ENCODE peak calls at places on chromosomes 12 and 14, in eight cellular contexts. Y is tibial nerve; G is A549; M is skeletal muscle cell; P is effector memory CD4-positive, alpha-beta T cell; F is astrocyte of the spinal cord; L is PC-9; X is naive thymus-derived CD4-positive, alpha-beta T cell. U is an unnamed sample.

GRCh38 chr12:110744176-110744575 is 1.5 kb upstream of the PPP1CC start:
- DNase-seq in L (peak; percentile 66), Y (peak; percentile 19), G (no peak), F (no peak), P (no peak), X (no peak), M (no peak), U (no peak)

GRCh38 chr14:95480109-95480886 is 36.2 kb downstream of the SYNE3 start:
- DNase-seq in F (no peak), G (no peak), P (peak; percentile 66), M (no peak), L (no peak), Y (peak; percentile 75), X (no peak), U (peak; percentile 90)

GRCh38 chr12:62522984-62523383 is 56.4 kb downstream of the MON2 start:
- DNase-seq in P (no peak), G (no peak), Y (no peak), L (no peak), X (no peak), F (no peak), M (no peak), U (no peak)

GRCh38 chr12:77782034-77782433 is 48.7 kb upstream of the NAV3 start:
- DNase-seq in F (no peak), Y (no peak), G (no peak), L (no peak), X (no peak), M (no peak), P (no peak), U (no peak)

GRCh38 chr12:48882972-48883304 is 17.3 kb upstream of the RND1 start:
- DNase-seq in M (no peak), Y (no peak), P (no peak), F (no peak), L (no peak), X (no peak), G (no peak), U (no peak)

GRCh38 chr12:25495336-25496097 is 57.6 kb downstream of the LMNTD1 start:
- DNase-seq in P (no peak), L (peak; percentile 40), G (no peak), F (peak; percentile 80), X (no peak), Y (no peak), M (peak; percentile 73), U (no peak)

GRCh38 chr12:108473400-108474055 is 41.5 kb upstream of the FICD start:
- DNase-seq in G (no peak), L (no peak), M (no peak), Y (no peak), P (no peak), X (no peak), F (no peak), U (no peak)

GRCh38 chr12:45674583-45674982 is 54.9 kb upstream of the ARID2 start:
- DNase-seq in F (peak; percentile 93), P (no peak), Y (peak; percentile 23), G (no peak), M (peak; percentile 76), L (peak; percentile 90), X (no peak), U (no peak)

GRCh38 chr12:97235102-97235501 is 227.5 kb upstream of the RMST start:
- DNase-seq in L (no peak), G (no peak), P (no peak), Y (no peak), X (no peak), F (no peak), M (no peak), U (no peak)

GRCh38 chr12:113278631-113279030 is 56.3 kb downstream of the SLC8B1 start:
- DNase-seq in F (no peak), L (no peak), P (no peak), Y (no peak), X (no peak), G (no peak), M (no peak), U (peak; percentile 25)

GRCh38 chr12:124381454-124382207 is 86.7 kb downstream of the RFLNA start:
- DNase-seq in P (no peak), Y (peak; percentile 91), X (no peak), F (peak; percentile 77), G (peak; percentile 71), M (no peak), L (peak; percentile 95), U (peak; percentile 94)

GRCh38 chr12:16600525-16600924 is 5.4 kb downstream of the LMO3 start:
- DNase-seq in P (no peak), F (no peak), Y (no peak), G (no peak), M (no peak), X (no peak), L (no peak), U (no peak)

GRCh38 chr14:99094901-99095300 is 177.1 kb downstream of the BCL11B start:
- DNase-seq in P (no peak), L (no peak), Y (no peak), G (no peak), X (no peak), F (no peak), M (no peak), U (no peak)

GRCh38 chr12:32671930-32672785 is 6.9 kb upstream of the DNM1L start:
- DNase-seq in F (peak; percentile 78), P (no peak), G (peak; percentile 61), Y (peak; percentile 74), X (no peak), L (no peak), M (peak; percentile 27), U (no peak)

GRCh38 chr12:2013527-2014223 is 9.4 kb upstream of the DCP1B start:
- DNase-seq in P (no peak), M (no peak), F (no peak), Y (peak; percentile 25), X (no peak), G (no peak), L (no peak), U (no peak)

GRCh38 chr12:102197789-102198188 is at the start of gene PMCH:
- DNase-seq in F (peak; percentile 67), Y (no peak), X (no peak), L (peak; percentile 55), M (peak; percentile 6), G (no peak), P (no peak), U (no peak)

GRCh38 chr12:12016284-12017100 is 54.2 kb upstream of the BCL2L14 start:
- DNase-seq in L (no peak), Y (no peak), P (no peak), G (no peak), M (no peak), F (no peak), X (no peak), U (no peak)

GRCh38 chr12:10669533-10669932 is 4.3 kb downstream of the STYK1 start:
- DNase-seq in P (no peak), Y (no peak), G (no peak), X (no peak), F (no peak), L (no peak), M (no peak), U (no peak)

GRCh38 chr12:96571101-96571862 is 81.9 kb downstream of the CFAP54 start:
- DNase-seq in M (no peak), L (no peak), Y (no peak), G (no peak), F (no peak), X (no peak), P (no peak), U (no peak)

GRCh38 chr14:105532735-105533141 is 6.4 kb downstream of the TMEM121 start:
- DNase-seq in G (peak; percentile 72), X (no peak), L (no peak), P (no peak), F (no peak), Y (no peak), M (no peak), U (peak; percentile 61)

GRCh38 chr14:61621444-61621843 is 73.9 kb upstream of the HIF1A start:
- DNase-seq in Y (no peak), M (no peak), X (no peak), G (no peak), P (no peak), L (no peak), F (no peak), U (no peak)

GRCh38 chr12:57127101-57127709 is 1.1 kb upstream of the LRP1 start:
- DNase-seq in F (no peak), M (no peak), G (peak; percentile 70), X (peak; percentile 39), P (no peak), Y (peak; percentile 71), L (peak; percentile 71), U (no peak)

GRCh38 chr14:68678471-68678870 is 114.4 kb downstream of the ZFP36L1 start:
- DNase-seq in F (no peak), X (no peak), M (no peak), P (no peak), L (no peak), G (no peak), Y (no peak), U (no peak)

GRCh38 chr12:4985820-4986219 is 57.9 kb upstream of the KCNA5 start:
- DNase-seq in L (no peak), X (no peak), Y (no peak), P (no peak), F (no peak), M (no peak), G (no peak), U (no peak)

GRCh38 chr12:111150894-111151293 is 218.0 kb downstream of the PHETA1 start:
- DNase-seq in M (no peak), X (no peak), F (no peak), L (no peak), P (no peak), Y (no peak), G (no peak), U (no peak)

GRCh38 chr12:72274926-72275325 is 2.8 kb downstream of the TRHDE start:
- DNase-seq in M (peak; percentile 64), F (peak; percentile 52), P (no peak), X (no peak), Y (no peak), G (no peak), L (no peak), U (no peak)
- H3K4me3 ChIP-seq in M (peak overlapping the region; percentile 71), F (peak overlapping the region; percentile 80), P (no peak overlapping the region), X (no peak overlapping the region), Y (no peak overlapping the region), G (no peak overlapping the region), L (no peak overlapping the region), U (no peak overlapping the region)

GRCh38 chr14:76827696-76828301 is 1.6 kb downstream of the LRRC74A start:
- DNase-seq in G (no peak), F (no peak), P (no peak), M (no peak), Y (no peak), L (no peak), X (no peak), U (no peak)
- H3K4me3 ChIP-seq in G (no peak overlapping the region), F (no peak overlapping the region), P (no peak overlapping the region), M (peak overlapping the region; percentile 4), Y (no peak overlapping the region), L (no peak overlapping the region), X (no peak overlapping the region), U (peak overlapping the region; percentile 36)

GRCh38 chr14:50471838-50472465 is 60.4 kb downstream of the MAP4K5 start:
- DNase-seq in G (no peak), Y (no peak), L (no peak), F (no peak), M (no peak), X (no peak), P (no peak), U (no peak)
- H3K4me3 ChIP-seq in G (no peak overlapping the region), Y (no peak overlapping the region), L (no peak overlapping the region), F (no peak overlapping the region), M (no peak overlapping the region), X (no peak overlapping the region), P (no peak overlapping the region), U (no peak overlapping the region)

DNA sequence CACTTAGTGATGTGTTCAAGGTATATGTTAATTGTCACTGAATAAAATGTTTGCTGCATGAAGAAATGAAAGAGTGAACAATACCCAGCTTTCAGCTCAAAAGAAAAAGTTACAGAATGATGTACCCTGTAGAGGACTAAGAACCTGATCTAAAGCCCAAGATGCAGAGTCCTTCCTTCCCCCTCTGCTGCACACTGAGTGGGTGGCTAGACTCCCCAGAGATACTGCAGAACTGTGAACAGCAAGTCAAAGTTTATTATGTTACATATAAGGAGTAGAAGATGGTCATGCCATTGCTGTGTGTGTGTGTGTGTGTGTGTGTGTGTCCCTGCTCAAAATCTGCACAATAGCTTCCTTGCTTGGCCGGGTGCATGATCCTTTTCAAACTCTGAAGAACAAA is 83.9 kb downstream of the RPAP3 start:
- DNase-seq in L (no peak), G (no peak), P (no peak), M (no peak), F (no peak), Y (no peak), X (no peak), U (no peak)
- H3K4me3 ChIP-seq in L (no peak overlapping the region), G (no peak overlapping the region), P (no peak overlapping the region), M (no peak overlapping the region), F (no peak overlapping the region), Y (no peak overlapping the region), X (no peak overlapping the region), U (no peak overlapping the region)

U was measured in suprapubic skin.